ENCODE peak calls at places on chromosome 20, in four cellular contexts. One of them, this sample, is unnamed.

GRCh38 chr20:58752565-58752964 is 60.0 kb downstream of the NPEPL1 start:
- DNase-seq in A549: no peak
- DNase-seq in cardiac muscle cell: no peak
- DNase-seq in WERI-Rb-1: no peak
- DNase-seq in this sample: no peak

GRCh38 chr20:57317316-57317788 is 12.3 kb upstream of the SPO11 start:
- DNase-seq in A549: no peak
- DNase-seq in cardiac muscle cell: no peak
- DNase-seq in WERI-Rb-1: no peak
- DNase-seq in this sample: no peak

GRCh38 chr20:35618372-35619131 is 2.9 kb downstream of the SPAG4 start:
- DNase-seq in A549: no peak
- DNase-seq in cardiac muscle cell: peak; percentile 23
- DNase-seq in WERI-Rb-1: peak; percentile 30
- DNase-seq in this sample: peak; percentile 60

GRCh38 chr20:354298-354977 is 7.5 kb downstream of the NRSN2 start:
- DNase-seq in A549: peak; percentile 83
- DNase-seq in cardiac muscle cell: peak; percentile 85
- DNase-seq in WERI-Rb-1: peak; percentile 80
- DNase-seq in this sample: peak; percentile 86

GRCh38 chr20:13755809-13756208 is 28.9 kb downstream of the ESF1 start:
- DNase-seq in A549: no peak
- DNase-seq in cardiac muscle cell: no peak
- DNase-seq in WERI-Rb-1: no peak
- DNase-seq in this sample: no peak

GRCh38 chr20:959996-960615 is 42.0 kb downstream of the RSPO4 start:
- DNase-seq in A549: no peak
- DNase-seq in cardiac muscle cell: no peak
- DNase-seq in WERI-Rb-1: no peak
- DNase-seq in this sample: no peak

GRCh38 chr20:47377122-47377722 is 20.7 kb upstream of the ZMYND8 start:
- DNase-seq in A549: peak; percentile 32
- DNase-seq in cardiac muscle cell: no peak
- DNase-seq in WERI-Rb-1: no peak
- DNase-seq in this sample: peak; percentile 62

GRCh38 chr20:5670874-5671273 is 79.3 kb upstream of the SHLD1 start:
- DNase-seq in A549: no peak
- DNase-seq in cardiac muscle cell: no peak
- DNase-seq in WERI-Rb-1: no peak
- DNase-seq in this sample: no peak

GRCh38 chr20:35901678-35902544 is 52.4 kb downstream of the SCAND1 start:
- DNase-seq in A549: peak; percentile 76
- DNase-seq in cardiac muscle cell: peak; percentile 40
- DNase-seq in WERI-Rb-1: peak; percentile 79
- DNase-seq in this sample: peak; percentile 95

GRCh38 chr20:43046946-43047345 is 142.8 kb downstream of the PTPRT start:
- DNase-seq in A549: no peak
- DNase-seq in cardiac muscle cell: no peak
- DNase-seq in WERI-Rb-1: peak; percentile 27
- DNase-seq in this sample: no peak

GRCh38 chr20:44851545-44851944 is 34.0 kb upstream of the YWHAB start:
- DNase-seq in A549: no peak
- DNase-seq in cardiac muscle cell: no peak
- DNase-seq in WERI-Rb-1: no peak
- DNase-seq in this sample: no peak

GRCh38 chr20:44032583-44033138 is 118.0 kb downstream of the TOX2 start:
- DNase-seq in A549: no peak
- DNase-seq in cardiac muscle cell: no peak
- DNase-seq in WERI-Rb-1: no peak
- DNase-seq in this sample: no peak

GRCh38 chr20:23048283-23049200 is 930 bp downstream of the THBD start:
- DNase-seq in A549: peak; percentile 83
- DNase-seq in cardiac muscle cell: peak; percentile 60
- DNase-seq in WERI-Rb-1: no peak
- DNase-seq in this sample: peak; percentile 68

GRCh38 chr20:43563991-43564390 is 5.2 kb downstream of the SGK2 start:
- DNase-seq in A549: no peak
- DNase-seq in cardiac muscle cell: no peak
- DNase-seq in WERI-Rb-1: no peak
- DNase-seq in this sample: no peak

GRCh38 chr20:10763117-10763516 is 89.3 kb upstream of the JAG1 start:
- DNase-seq in A549: no peak
- DNase-seq in cardiac muscle cell: no peak
- DNase-seq in WERI-Rb-1: no peak
- DNase-seq in this sample: no peak

GRCh38 chr20:21436186-21436585 is 38.9 kb upstream of the NKX2-4 start:
- DNase-seq in A549: peak; percentile 17
- DNase-seq in cardiac muscle cell: no peak
- DNase-seq in WERI-Rb-1: no peak
- DNase-seq in this sample: peak; percentile 91

GRCh38 chr20:46407671-46407996 is 1.2 kb upstream of the ELMO2 start:
- DNase-seq in A549: no peak
- DNase-seq in cardiac muscle cell: no peak
- DNase-seq in WERI-Rb-1: no peak
- DNase-seq in this sample: no peak

GRCh38 chr20:57394087-57395082 is 3.2 kb downstream of the RBM38 start:
- DNase-seq in A549: no peak
- DNase-seq in cardiac muscle cell: no peak
- DNase-seq in WERI-Rb-1: no peak
- DNase-seq in this sample: no peak

GRCh38 chr20:1302578-1303541 is 26.1 kb downstream of the SDCBP2 start:
- DNase-seq in A549: no peak
- DNase-seq in cardiac muscle cell: no peak
- DNase-seq in WERI-Rb-1: peak; percentile 83
- DNase-seq in this sample: peak; percentile 41

GRCh38 chr20:38250607-38251006 is 9.9 kb downstream of the KIAA1755 start:
- DNase-seq in A549: no peak
- DNase-seq in cardiac muscle cell: no peak
- DNase-seq in WERI-Rb-1: no peak
- DNase-seq in this sample: no peak
- H3K27ac ChIP-seq in A549: no peak overlapping the region
- H3K27ac ChIP-seq in cardiac muscle cell: no peak overlapping the region
- H3K27ac ChIP-seq in WERI-Rb-1: no peak overlapping the region
- H3K27ac ChIP-seq in this sample: no peak overlapping the region

GRCh38 chr20:24160563-24161355 is 172.2 kb upstream of the GGTLC1 start:
- DNase-seq in A549: peak; percentile 61
- DNase-seq in cardiac muscle cell: peak; percentile 53
- DNase-seq in WERI-Rb-1: peak; percentile 69
- DNase-seq in this sample: peak; percentile 41
- TF ChIP-seq CTCF in A549: peak; percentile 64
- TF ChIP-seq CTCF in cardiac muscle cell: peak; percentile 94
- TF ChIP-seq CTCF in WERI-Rb-1: peak; percentile 95
- TF ChIP-seq CTCF in this sample: peak; percentile 70

DNA sequence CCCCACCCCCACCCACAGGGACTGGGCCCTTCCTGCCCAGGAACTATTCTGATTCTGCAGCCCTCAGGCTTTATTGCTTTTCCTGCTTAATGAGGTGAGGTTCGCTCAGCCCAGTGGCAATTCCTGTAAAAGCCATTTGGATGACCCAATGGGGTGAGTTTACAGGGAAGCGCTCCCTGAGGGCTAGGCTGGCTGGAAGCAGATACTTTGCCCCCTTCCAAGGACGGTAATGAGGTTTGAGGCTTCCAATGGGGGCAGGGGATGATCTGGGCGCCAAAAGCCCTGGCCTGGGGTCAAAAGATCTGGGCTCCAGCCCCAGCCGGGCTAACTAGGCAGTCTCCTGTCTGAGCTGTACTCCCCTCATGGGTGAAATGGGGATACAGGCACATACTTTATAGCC is 41.8 kb downstream of the RIPOR3 start:
- DNase-seq in A549: no peak
- DNase-seq in cardiac muscle cell: no peak
- DNase-seq in WERI-Rb-1: no peak
- DNase-seq in this sample: no peak
- H3K27ac ChIP-seq in A549: no peak overlapping the region
- H3K27ac ChIP-seq in cardiac muscle cell: no peak overlapping the region
- H3K27ac ChIP-seq in WERI-Rb-1: no peak overlapping the region
- H3K27ac ChIP-seq in this sample: no peak overlapping the region

DNA sequence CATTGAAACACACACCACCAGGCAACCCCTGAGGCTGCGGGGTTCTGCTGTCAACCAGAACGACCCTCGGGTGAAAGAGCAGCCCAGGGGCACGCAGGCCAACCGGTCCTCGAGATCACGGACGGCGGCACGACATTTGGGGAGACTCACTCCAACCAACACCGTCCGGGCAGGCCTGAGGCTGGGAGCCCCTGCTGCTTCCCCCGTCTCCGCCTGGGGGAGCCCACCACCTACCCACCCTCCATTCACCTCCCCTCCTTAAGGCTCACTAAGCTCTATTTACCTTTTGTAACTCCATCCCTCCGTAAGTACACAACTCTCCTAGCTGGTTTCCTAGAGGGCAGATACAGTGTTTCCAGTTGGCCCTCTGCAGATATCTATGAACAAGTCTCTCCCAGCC is 971.3 kb upstream of the DEFB115 start:
- DNase-seq in A549: no peak
- DNase-seq in cardiac muscle cell: no peak
- DNase-seq in WERI-Rb-1: no peak
- DNase-seq in this sample: no peak
- TF ChIP-seq CTCF in A549: no peak
- TF ChIP-seq CTCF in cardiac muscle cell: peak; percentile 28
- TF ChIP-seq CTCF in WERI-Rb-1: peak; percentile 26
- TF ChIP-seq CTCF in this sample: no peak

DNA sequence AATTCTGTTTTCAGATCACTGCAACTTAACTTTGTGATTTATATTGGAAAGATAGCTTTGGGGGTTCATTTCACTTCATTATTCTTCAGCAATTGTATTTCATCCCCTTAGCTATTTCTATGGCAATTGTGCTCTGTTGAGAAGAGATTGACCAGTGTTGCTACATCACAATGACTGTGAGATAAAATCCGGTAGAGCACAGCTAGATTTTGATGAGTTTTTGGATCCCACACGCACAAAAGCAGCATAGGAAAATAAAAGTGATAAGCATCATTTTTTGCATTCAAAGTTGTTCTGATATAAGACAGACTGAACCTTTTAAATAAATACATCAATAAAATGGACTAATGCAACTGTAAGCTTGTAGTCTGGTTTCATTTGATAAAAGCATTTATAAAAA is 734.8 kb downstream of the KIF16B start:
- DNase-seq in A549: no peak
- DNase-seq in cardiac muscle cell: no peak
- DNase-seq in WERI-Rb-1: no peak
- DNase-seq in this sample: no peak
- H3K27ac ChIP-seq in A549: no peak overlapping the region
- H3K27ac ChIP-seq in cardiac muscle cell: no peak overlapping the region
- H3K27ac ChIP-seq in WERI-Rb-1: no peak overlapping the region
- H3K27ac ChIP-seq in this sample: no peak overlapping the region

GRCh38 chr20:62479218-62479617 is 3.4 kb upstream of the GATA5 start:
- DNase-seq in A549: no peak
- DNase-seq in cardiac muscle cell: no peak
- DNase-seq in WERI-Rb-1: no peak
- DNase-seq in this sample: no peak

GRCh38 chr20:62476074-62476838 is 461 bp upstream of the GATA5 start:
- DNase-seq in A549: peak; percentile 48
- DNase-seq in cardiac muscle cell: peak; percentile 93
- DNase-seq in WERI-Rb-1: no peak
- DNase-seq in this sample: no peak

GRCh38 chr20:62475819-62476073 is at the start of gene GATA5:
- DNase-seq in A549: no peak
- DNase-seq in cardiac muscle cell: no peak
- DNase-seq in WERI-Rb-1: no peak
- DNase-seq in this sample: no peak

GRCh38 chr20:62480318-62480717 is 4.5 kb upstream of the GATA5 start:
- DNase-seq in A549: no peak
- DNase-seq in cardiac muscle cell: no peak
- DNase-seq in WERI-Rb-1: no peak
- DNase-seq in this sample: no peak

DNA sequence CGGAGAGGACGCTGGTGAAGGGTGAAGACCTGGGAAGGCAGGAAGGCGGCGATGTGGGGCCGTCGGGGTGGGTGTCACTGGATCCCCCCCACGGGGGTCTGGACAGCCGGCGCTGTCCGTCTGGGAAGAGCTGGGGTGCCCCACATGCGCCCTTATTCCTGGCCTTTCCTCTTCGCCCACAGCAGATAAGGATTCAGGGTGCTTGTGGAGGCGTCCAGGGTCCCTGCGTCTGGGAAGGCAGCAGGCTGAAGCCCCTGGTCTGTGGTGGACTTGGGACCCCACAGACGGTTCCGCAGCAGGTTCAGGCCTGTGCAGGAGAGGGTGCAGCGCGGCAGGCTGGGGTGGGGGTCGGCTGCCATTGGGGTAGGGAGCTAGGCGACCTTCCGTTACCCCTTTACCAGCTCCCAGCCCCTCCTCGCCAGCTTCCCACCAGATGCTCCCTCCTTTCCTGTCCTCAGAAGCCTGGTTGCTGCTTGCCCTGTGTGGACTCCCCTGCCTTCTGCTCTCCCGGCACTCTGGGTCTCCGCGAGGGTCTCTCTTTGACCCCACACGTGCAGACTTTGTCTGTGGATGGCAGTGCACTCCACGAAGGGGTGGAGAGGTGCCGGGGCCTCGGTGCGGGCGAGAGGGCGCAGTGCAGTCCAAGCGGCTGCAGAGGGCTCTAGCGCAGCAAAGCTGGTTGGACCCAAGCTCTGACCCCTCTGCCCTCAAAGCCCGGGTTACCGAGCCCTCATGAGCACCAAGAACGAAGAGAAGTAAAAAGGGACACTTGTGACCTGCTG is 2.1 kb upstream of the GATA5 start:
- DNase-seq in A549: no peak
- DNase-seq in cardiac muscle cell: peak; percentile 63
- DNase-seq in WERI-Rb-1: peak; percentile 69
- DNase-seq in this sample: no peak
- TF ChIP-seq CTCF in A549: peak; percentile 8
- TF ChIP-seq CTCF in cardiac muscle cell: peak; percentile 17
- TF ChIP-seq CTCF in WERI-Rb-1: peak; percentile 85
- TF ChIP-seq CTCF in this sample: peak; percentile 24

GRCh38 chr20:49801882-49802281 is 10.7 kb upstream of the SLC9A8 start:
- DNase-seq in A549: no peak
- DNase-seq in cardiac muscle cell: no peak
- DNase-seq in WERI-Rb-1: no peak
- DNase-seq in this sample: no peak
- H3K27ac ChIP-seq in A549: no peak overlapping the region
- H3K27ac ChIP-seq in cardiac muscle cell: no peak overlapping the region
- H3K27ac ChIP-seq in WERI-Rb-1: no peak overlapping the region
- H3K27ac ChIP-seq in this sample: no peak overlapping the region

DNA sequence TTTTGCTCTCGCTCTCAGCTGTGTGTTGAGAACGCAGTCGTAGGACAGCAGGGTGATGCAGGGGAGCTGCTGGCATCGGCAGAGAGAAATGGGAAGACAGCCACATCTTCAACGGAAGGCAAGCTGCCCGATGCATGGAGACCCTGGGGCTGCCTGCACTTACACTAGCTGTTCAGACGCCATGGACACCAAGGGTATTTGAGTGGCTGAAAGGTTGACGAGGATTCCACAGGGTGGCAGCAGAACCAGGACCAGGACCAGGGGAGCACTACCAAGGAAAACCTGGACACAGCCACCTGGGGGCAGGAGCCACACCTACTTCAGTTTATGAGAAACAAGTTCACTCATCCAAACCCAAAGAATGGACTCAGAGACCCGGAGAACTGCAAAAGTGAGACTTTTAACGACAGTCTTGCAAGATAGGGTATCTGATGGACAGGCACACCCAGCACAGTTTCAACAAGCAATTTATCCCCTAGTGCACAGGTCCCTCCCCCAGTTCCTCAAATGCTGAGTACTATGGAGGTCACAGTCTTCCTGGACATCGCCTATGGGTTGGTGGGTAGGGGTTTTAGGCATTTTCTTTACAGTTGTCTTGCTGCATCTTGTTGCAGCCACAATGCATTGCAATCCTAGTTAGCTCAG is 56.3 kb upstream of the ENTPD6 start:
- DNase-seq in A549: peak; percentile 51
- DNase-seq in cardiac muscle cell: peak; percentile 22
- DNase-seq in WERI-Rb-1: peak; percentile 30
- DNase-seq in this sample: peak; percentile 42
- TF ChIP-seq CTCF in A549: peak; percentile 22
- TF ChIP-seq CTCF in cardiac muscle cell: no peak
- TF ChIP-seq CTCF in WERI-Rb-1: peak; percentile 27
- TF ChIP-seq CTCF in this sample: no peak

GRCh38 chr20:19254086-19254821 is 41.8 kb downstream of the SLC24A3 start:
- DNase-seq in A549: no peak
- DNase-seq in cardiac muscle cell: no peak
- DNase-seq in WERI-Rb-1: no peak
- DNase-seq in this sample: no peak
- H3K27ac ChIP-seq in A549: no peak overlapping the region
- H3K27ac ChIP-seq in cardiac muscle cell: no peak overlapping the region
- H3K27ac ChIP-seq in WERI-Rb-1: no peak overlapping the region
- H3K27ac ChIP-seq in this sample: no peak overlapping the region

This sample was measured in RWPE1.